ENCODE peak calls at places on chromosomes 7 and 10, in six cellular contexts. One of them, this sample, is unnamed.

GRCh38 chr7:51012569-51013217 is 230.0 kb upstream of the GRB10 start:
- DNase-seq in Calu3: no peak
- DNase-seq in fibroblast of lung: no peak
- DNase-seq in omental fat pad: no peak
- DNase-seq in fibroblast of the aortic adventitia: no peak
- DNase-seq in esophagus muscularis mucosa: peak; percentile 50
- DNase-seq in this sample: no peak

GRCh38 chr10:22615819-22616499 is 98.4 kb downstream of the PIP4K2A start:
- DNase-seq in Calu3: peak; percentile 61
- DNase-seq in fibroblast of lung: peak; percentile 78
- DNase-seq in omental fat pad: no peak
- DNase-seq in fibroblast of the aortic adventitia: peak; percentile 56
- DNase-seq in esophagus muscularis mucosa: no peak
- DNase-seq in this sample: no peak

GRCh38 chr10:121873236-121873635 is 54.6 kb downstream of the ATE1 start:
- DNase-seq in Calu3: no peak
- DNase-seq in fibroblast of lung: peak; percentile 44
- DNase-seq in omental fat pad: no peak
- DNase-seq in fibroblast of the aortic adventitia: peak; percentile 31
- DNase-seq in esophagus muscularis mucosa: no peak
- DNase-seq in this sample: no peak

GRCh38 chr10:103636492-103636891 is 143.0 kb downstream of the NEURL1 start:
- DNase-seq in Calu3: no peak
- DNase-seq in fibroblast of lung: no peak
- DNase-seq in omental fat pad: no peak
- DNase-seq in fibroblast of the aortic adventitia: no peak
- DNase-seq in esophagus muscularis mucosa: no peak
- DNase-seq in this sample: no peak

GRCh38 chr10:72697711-72698110 is 5.8 kb downstream of the MCU start:
- DNase-seq in Calu3: no peak
- DNase-seq in fibroblast of lung: peak; percentile 58
- DNase-seq in omental fat pad: no peak
- DNase-seq in fibroblast of the aortic adventitia: peak; percentile 53
- DNase-seq in esophagus muscularis mucosa: no peak
- DNase-seq in this sample: no peak

GRCh38 chr7:12965767-12966166 is 278.3 kb downstream of the ARL4A start:
- DNase-seq in Calu3: no peak
- DNase-seq in fibroblast of lung: no peak
- DNase-seq in omental fat pad: no peak
- DNase-seq in fibroblast of the aortic adventitia: no peak
- DNase-seq in esophagus muscularis mucosa: no peak
- DNase-seq in this sample: no peak

GRCh38 chr7:81462672-81463071 is 307.2 kb downstream of the HGF start:
- DNase-seq in Calu3: peak; percentile 17
- DNase-seq in fibroblast of lung: peak; percentile 69
- DNase-seq in omental fat pad: no peak
- DNase-seq in fibroblast of the aortic adventitia: peak; percentile 31
- DNase-seq in esophagus muscularis mucosa: no peak
- DNase-seq in this sample: no peak

GRCh38 chr10:33653584-33654367 is 319.3 kb upstream of the NRP1 start:
- DNase-seq in Calu3: no peak
- DNase-seq in fibroblast of lung: peak; percentile 94
- DNase-seq in omental fat pad: no peak
- DNase-seq in fibroblast of the aortic adventitia: peak; percentile 95
- DNase-seq in esophagus muscularis mucosa: no peak
- DNase-seq in this sample: no peak

GRCh38 chr10:114541081-114541833 is 116.8 kb downstream of the ABLIM1 start:
- DNase-seq in Calu3: no peak
- DNase-seq in fibroblast of lung: peak; percentile 90
- DNase-seq in omental fat pad: no peak
- DNase-seq in fibroblast of the aortic adventitia: peak; percentile 99
- DNase-seq in esophagus muscularis mucosa: peak; percentile 94
- DNase-seq in this sample: no peak

GRCh38 chr7:123437447-123437995 is 96.9 kb downstream of the IQUB start:
- DNase-seq in Calu3: no peak
- DNase-seq in fibroblast of lung: no peak
- DNase-seq in omental fat pad: no peak
- DNase-seq in fibroblast of the aortic adventitia: no peak
- DNase-seq in esophagus muscularis mucosa: no peak
- DNase-seq in this sample: no peak

GRCh38 chr10:5369362-5370158 is 4.8 kb downstream of the UCN3 start:
- DNase-seq in Calu3: no peak
- DNase-seq in fibroblast of lung: no peak
- DNase-seq in omental fat pad: no peak
- DNase-seq in fibroblast of the aortic adventitia: peak; percentile 5
- DNase-seq in esophagus muscularis mucosa: no peak
- DNase-seq in this sample: no peak

GRCh38 chr7:148624735-148625134 is 34.2 kb downstream of the C7orf33 start:
- DNase-seq in Calu3: no peak
- DNase-seq in fibroblast of lung: no peak
- DNase-seq in omental fat pad: no peak
- DNase-seq in fibroblast of the aortic adventitia: no peak
- DNase-seq in esophagus muscularis mucosa: no peak
- DNase-seq in this sample: no peak

GRCh38 chr7:2006921-2007381 is 225.8 kb downstream of the MAD1L1 start:
- DNase-seq in Calu3: no peak
- DNase-seq in fibroblast of lung: no peak
- DNase-seq in omental fat pad: peak; percentile 13
- DNase-seq in fibroblast of the aortic adventitia: no peak
- DNase-seq in esophagus muscularis mucosa: no peak
- DNase-seq in this sample: no peak

GRCh38 chr7:101933685-101934084 is 116.3 kb downstream of the CUX1 start:
- DNase-seq in Calu3: no peak
- DNase-seq in fibroblast of lung: peak; percentile 46
- DNase-seq in omental fat pad: no peak
- DNase-seq in fibroblast of the aortic adventitia: no peak
- DNase-seq in esophagus muscularis mucosa: no peak
- DNase-seq in this sample: no peak

GRCh38 chr7:106177738-106178592 is 65.9 kb upstream of the SYPL1 start:
- DNase-seq in Calu3: no peak
- DNase-seq in fibroblast of lung: no peak
- DNase-seq in omental fat pad: no peak
- DNase-seq in fibroblast of the aortic adventitia: no peak
- DNase-seq in esophagus muscularis mucosa: no peak
- DNase-seq in this sample: no peak

GRCh38 chr10:13120786-13121499 is 21.0 kb downstream of the OPTN start:
- DNase-seq in Calu3: no peak
- DNase-seq in fibroblast of lung: no peak
- DNase-seq in omental fat pad: no peak
- DNase-seq in fibroblast of the aortic adventitia: peak; percentile 70
- DNase-seq in esophagus muscularis mucosa: no peak
- DNase-seq in this sample: no peak

DNA sequence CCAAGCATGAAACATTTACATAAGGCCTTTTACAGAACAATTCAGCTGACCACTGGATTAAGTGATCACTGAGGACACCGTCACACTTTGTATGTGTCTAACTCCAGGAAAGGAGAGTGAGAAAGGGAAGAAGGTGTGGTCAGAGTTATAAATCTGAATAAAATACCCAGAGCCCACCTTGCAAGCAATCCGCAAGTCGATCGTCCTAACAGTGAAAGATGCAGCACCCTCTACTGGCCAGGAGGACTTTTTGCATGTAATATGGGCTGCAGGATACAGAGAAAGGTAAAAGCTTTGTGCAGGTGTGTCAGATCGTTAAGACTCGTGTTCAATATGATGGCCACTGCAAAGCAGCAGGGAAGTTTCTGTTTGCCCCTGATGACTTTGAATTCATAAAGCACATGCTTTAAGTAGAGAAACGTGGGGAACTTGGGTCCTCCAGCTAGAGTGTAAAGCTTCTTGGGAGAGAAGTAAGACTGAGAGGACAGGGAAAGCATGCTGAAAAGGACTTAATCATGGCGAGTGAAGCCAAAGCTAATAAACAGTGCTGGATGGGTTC is 68.5 kb upstream of the BMPER start:
- DNase-seq in Calu3: no peak
- DNase-seq in fibroblast of lung: peak; percentile 44
- DNase-seq in omental fat pad: no peak
- DNase-seq in fibroblast of the aortic adventitia: no peak
- DNase-seq in esophagus muscularis mucosa: no peak
- DNase-seq in this sample: no peak
- TF ChIP-seq CTCF in Calu3: no peak
- TF ChIP-seq CTCF in fibroblast of lung: no peak
- TF ChIP-seq CTCF in omental fat pad: no peak
- TF ChIP-seq CTCF in fibroblast of the aortic adventitia: peak; percentile 23
- TF ChIP-seq CTCF in esophagus muscularis mucosa: no peak
- TF ChIP-seq CTCF in this sample: peak; percentile 39

GRCh38 chr7:97015279-97015678 is 9.4 kb downstream of the DLX5 start:
- DNase-seq in Calu3: no peak
- DNase-seq in fibroblast of lung: no peak
- DNase-seq in omental fat pad: no peak
- DNase-seq in fibroblast of the aortic adventitia: no peak
- DNase-seq in esophagus muscularis mucosa: no peak
- DNase-seq in this sample: no peak

GRCh38 chr7:97017197-97018125 is 7.2 kb downstream of the DLX5 start:
- DNase-seq in Calu3: no peak
- DNase-seq in fibroblast of lung: no peak
- DNase-seq in omental fat pad: no peak
- DNase-seq in fibroblast of the aortic adventitia: no peak
- DNase-seq in esophagus muscularis mucosa: peak; percentile 77
- DNase-seq in this sample: no peak

GRCh38 chr7:97018126-97018601 is 6.5 kb downstream of the DLX5 start:
- DNase-seq in Calu3: no peak
- DNase-seq in fibroblast of lung: no peak
- DNase-seq in omental fat pad: no peak
- DNase-seq in fibroblast of the aortic adventitia: no peak
- DNase-seq in esophagus muscularis mucosa: no peak
- DNase-seq in this sample: no peak

GRCh38 chr7:97015787-97016391 is 8.7 kb downstream of the DLX5 start:
- DNase-seq in Calu3: no peak
- DNase-seq in fibroblast of lung: no peak
- DNase-seq in omental fat pad: no peak
- DNase-seq in fibroblast of the aortic adventitia: no peak
- DNase-seq in esophagus muscularis mucosa: peak; percentile 66
- DNase-seq in this sample: no peak

DNA sequence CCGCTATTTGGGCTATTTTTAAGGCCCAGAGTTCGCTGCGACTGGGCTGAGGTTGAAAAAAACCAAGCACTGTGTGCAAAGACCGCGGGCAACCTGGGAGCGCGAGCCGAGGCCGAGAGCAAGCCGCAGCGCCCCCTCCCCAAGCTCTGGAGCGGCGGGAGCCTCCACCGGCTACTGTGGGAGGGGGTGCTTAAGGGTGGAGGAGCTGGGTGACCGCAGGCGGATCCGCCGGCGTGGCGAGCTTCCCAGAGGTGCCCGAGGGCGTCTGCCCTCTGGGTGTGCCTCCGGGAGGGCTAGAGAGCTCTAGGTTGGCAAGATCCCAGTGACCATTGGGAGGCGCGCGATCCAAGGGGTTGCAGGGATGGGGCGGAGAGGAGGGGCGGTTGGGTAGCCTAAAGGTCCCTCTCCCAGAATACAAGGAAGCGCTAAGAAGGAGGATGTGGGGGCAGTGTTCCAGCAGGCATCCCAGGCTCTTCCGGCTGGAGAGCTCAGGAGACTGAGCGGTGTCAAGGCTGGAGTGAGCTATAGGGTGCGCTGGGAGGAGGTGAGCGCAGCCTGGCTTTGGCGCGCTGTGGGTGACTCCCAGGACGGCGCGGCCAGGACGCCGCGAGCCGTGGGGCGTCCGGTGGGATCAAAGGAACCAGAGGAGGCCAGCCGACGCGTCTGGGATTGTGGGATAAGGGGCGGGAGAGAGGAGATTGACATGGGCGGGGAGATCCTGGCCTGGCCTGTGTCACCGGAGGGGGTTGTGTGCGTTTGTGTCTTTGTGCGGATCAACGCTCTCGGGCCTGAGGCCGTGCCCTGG is 8.0 kb downstream of the DLX5 start:
- DNase-seq in Calu3: no peak
- DNase-seq in fibroblast of lung: no peak
- DNase-seq in omental fat pad: no peak
- DNase-seq in fibroblast of the aortic adventitia: no peak
- DNase-seq in esophagus muscularis mucosa: peak; percentile 78
- DNase-seq in this sample: no peak
- TF ChIP-seq CTCF in Calu3: no peak
- TF ChIP-seq CTCF in fibroblast of lung: no peak
- TF ChIP-seq CTCF in omental fat pad: no peak
- TF ChIP-seq CTCF in fibroblast of the aortic adventitia: no peak
- TF ChIP-seq CTCF in esophagus muscularis mucosa: no peak
- TF ChIP-seq CTCF in this sample: no peak

DNA sequence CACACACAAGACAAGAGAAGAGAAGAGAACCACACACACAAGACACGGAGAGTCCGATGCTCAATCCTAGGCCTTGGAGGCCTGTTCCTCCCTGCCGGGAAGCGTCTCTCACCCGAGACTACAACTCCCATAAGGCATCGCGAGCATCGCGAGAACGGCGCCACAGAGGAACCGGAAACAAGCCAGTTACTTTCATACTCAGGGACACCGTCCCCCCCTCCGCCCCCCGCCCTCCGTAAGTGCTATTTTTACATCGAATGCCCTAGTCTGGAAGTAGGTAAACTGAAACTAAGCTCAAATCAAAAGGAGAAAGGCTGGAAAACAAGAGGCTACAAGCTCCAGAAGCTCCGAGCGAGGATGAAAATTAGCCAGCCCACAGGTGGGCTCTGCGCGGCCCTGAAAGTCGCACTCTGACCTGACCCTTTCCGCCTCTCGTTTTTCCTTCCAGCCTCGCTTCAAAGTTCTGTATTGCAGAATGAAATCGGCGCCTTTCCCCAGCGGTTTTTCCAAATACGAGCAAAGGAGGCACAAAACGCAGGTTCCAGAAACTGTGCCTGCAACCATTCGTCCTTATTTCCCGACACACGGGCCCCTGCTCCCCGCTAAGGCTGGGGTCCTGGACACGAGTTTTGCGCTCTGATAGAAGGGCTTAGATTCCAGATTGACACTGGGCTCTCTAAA is 11.5 kb upstream of the DNAJC12 start:
- DNase-seq in Calu3: peak; percentile 94
- DNase-seq in fibroblast of lung: peak; percentile 94
- DNase-seq in omental fat pad: peak; percentile 96
- DNase-seq in fibroblast of the aortic adventitia: peak; percentile 96
- DNase-seq in esophagus muscularis mucosa: peak; percentile 98
- DNase-seq in this sample: peak; percentile 88
- TF ChIP-seq CTCF in Calu3: no peak
- TF ChIP-seq CTCF in fibroblast of lung: no peak
- TF ChIP-seq CTCF in omental fat pad: no peak
- TF ChIP-seq CTCF in fibroblast of the aortic adventitia: peak; percentile 10
- TF ChIP-seq CTCF in esophagus muscularis mucosa: no peak
- TF ChIP-seq CTCF in this sample: no peak

GRCh38 chr10:70536196-70536920 is 57.8 kb downstream of the PALD1 start:
- DNase-seq in Calu3: no peak
- DNase-seq in fibroblast of lung: no peak
- DNase-seq in omental fat pad: no peak
- DNase-seq in fibroblast of the aortic adventitia: no peak
- DNase-seq in esophagus muscularis mucosa: no peak
- DNase-seq in this sample: no peak
- TF ChIP-seq CTCF in Calu3: no peak
- TF ChIP-seq CTCF in fibroblast of lung: no peak
- TF ChIP-seq CTCF in omental fat pad: no peak
- TF ChIP-seq CTCF in fibroblast of the aortic adventitia: no peak
- TF ChIP-seq CTCF in esophagus muscularis mucosa: no peak
- TF ChIP-seq CTCF in this sample: no peak

This sample was measured in endothelial cell.